ENCODE peak calls at places on chromosome 13, in four cellular contexts. X is tibial artery, E is BE2C, F is NCI-H187 treated with DMSO at 0.1 percent for 48 hours. O is an unnamed sample.

GRCh38 chr13:99296270-99296865 is 10.8 kb downstream of the GPR183 start:
- DNase-seq in X (no peak), E (no peak), F (no peak), O (no peak)

GRCh38 chr13:32115069-32115468 is 83.5 kb downstream of the FRY start:
- DNase-seq in X (no peak), E (no peak), F (no peak), O (no peak)

GRCh38 chr13:100694722-100695644 is 20.4 kb upstream of the TMTC4 start:
- DNase-seq in X (no peak), E (peak), F (no peak), O (no peak)

GRCh38 chr13:28621439-28621838 is 37.5 kb upstream of the POMP start:
- DNase-seq in X (no peak), E (no peak), F (no peak), O (no peak)

GRCh38 chr13:110347535-110348308 is 40.6 kb downstream of the COL4A2 start:
- DNase-seq in X (peak), E (no peak), F (no peak), O (no peak)

GRCh38 chr13:60572003-60572792 is 175.2 kb downstream of the TDRD3 start:
- DNase-seq in X (no peak), E (no peak), F (no peak), O (no peak)

GRCh38 chr13:99041788-99042187 is 63.9 kb upstream of the DOCK9 start:
- DNase-seq in X (no peak), E (no peak), F (no peak), O (no peak)

GRCh38 chr13:35514166-35514565 is 37.7 kb upstream of the MAB21L1 start:
- DNase-seq in X (no peak), E (no peak), F (no peak), O (no peak)

GRCh38 chr13:42762917-42763316 is 18.5 kb upstream of the FAM216B start:
- DNase-seq in X (no peak), E (no peak), F (no peak), O (no peak)

GRCh38 chr13:112124100-112124499 is 57.2 kb downstream of the SOX1 start:
- DNase-seq in X (no peak), E (no peak), F (no peak), O (no peak)

GRCh38 chr13:23771966-23772365 is 117.2 kb downstream of the MIPEP start:
- DNase-seq in X (no peak), E (no peak), F (no peak), O (no peak)

GRCh38 chr13:45055902-45056648 is 64.2 kb upstream of the GTF2F2 start:
- DNase-seq in X (no peak), E (no peak), F (no peak), O (peak)

GRCh38 chr13:105220886-105221285 is 1314.6 kb downstream of the EFNB2 start:
- DNase-seq in X (no peak), E (no peak), F (no peak), O (no peak)

GRCh38 chr13:94673841-94674240 is 38.5 kb downstream of the SOX21 start:
- DNase-seq in X (no peak), E (no peak), F (no peak), O (no peak)

GRCh38 chr13:106481919-106482318 is 53.5 kb downstream of the EFNB2 start:
- DNase-seq in X (no peak), E (no peak), F (no peak), O (no peak)

GRCh38 chr13:98105929-98106336 is 37.0 kb upstream of the FARP1 start:
- DNase-seq in X (no peak), E (peak), F (no peak), O (no peak)

GRCh38 chr13:112545866-112546265 is 42.1 kb downstream of the TUBGCP3 start:
- DNase-seq in X (no peak), E (no peak), F (no peak), O (no peak)

GRCh38 chr13:41917641-41918040 is 43.3 kb downstream of the VWA8 start:
- DNase-seq in X (no peak), E (no peak), F (no peak), O (no peak)

GRCh38 chr13:31334994-31335549 is 135.3 kb downstream of the B3GLCT start:
- DNase-seq in X (no peak), E (no peak), F (no peak), O (no peak)

GRCh38 chr13:99383946-99384345 is 76.7 kb upstream of the GPR183 start:
- DNase-seq in X (no peak), E (no peak), F (no peak), O (no peak)

O was measured in sigmoid colon.